ENCODE peak calls at places on chromosome 19, in nine cellular contexts. X is transverse colon, S is A549, G is tibial nerve, L is K562, K is ovary, E is upper lobe of left lung, B is GM12878, M is stomach. P is an unnamed sample.

GRCh38 chr19:1871630-1872029 is 8.3 kb upstream of the KLF16 start:
- DNase-seq in X (no peak), S (no peak), G (no peak), L (no peak), K (no peak), E (no peak), B (no peak), M (no peak), P (no peak)

GRCh38 chr19:38877781-38878574 is at the start of gene RINL:
- DNase-seq in X (peak; percentile 71), S (no peak), G (no peak), L (peak; percentile 61), K (no peak), E (peak; percentile 65), B (no peak), M (peak; percentile 46), P (no peak)

GRCh38 chr19:19043481-19043880 is 10.1 kb downstream of the ARMC6 start:
- DNase-seq in X (no peak), S (no peak), G (no peak), L (no peak), K (no peak), E (no peak), B (no peak), M (no peak), P (no peak)

GRCh38 chr19:7773841-7774240 is 10.8 kb downstream of the CLEC4M start:
- DNase-seq in X (no peak), S (no peak), G (no peak), L (no peak), K (no peak), E (no peak), B (no peak), M (no peak), P (no peak)

GRCh38 chr19:55601127-55601526 is 1.0 kb downstream of the ZNF524 start:
- DNase-seq in X (no peak), S (no peak), G (no peak), L (no peak), K (no peak), E (no peak), B (no peak), M (no peak), P (no peak)

GRCh38 chr19:17376935-17377600 is at the start of gene PLVAP:
- DNase-seq in X (no peak), S (no peak), G (no peak), L (peak; percentile 76), K (no peak), E (peak; percentile 38), B (no peak), M (no peak), P (no peak)

GRCh38 chr19:51224163-51224641 is 678 bp upstream of the CD33 start:
- DNase-seq in X (no peak), S (no peak), G (no peak), L (peak; percentile 87), K (no peak), E (no peak), B (no peak), M (no peak), P (no peak)

GRCh38 chr19:40444181-40445005 is at the start of gene SERTAD3:
- DNase-seq in X (peak; percentile 99), S (peak; percentile 100), G (peak; percentile 97), L (peak; percentile 97), K (peak; percentile 99), E (peak; percentile 97), B (peak; percentile 76), M (peak; percentile 98), P (peak; percentile 99)

GRCh38 chr19:55383789-55384575 is at the start of gene TMEM238:
- DNase-seq in X (peak; percentile 84), S (peak; percentile 72), G (no peak), L (peak; percentile 74), K (peak; percentile 69), E (peak; percentile 68), B (no peak), M (peak; percentile 82), P (peak; percentile 83)

GRCh38 chr19:10112895-10113591 is 1.6 kb downstream of the P2RY11 start:
- DNase-seq in X (peak; percentile 68), S (no peak), G (no peak), L (peak; percentile 82), K (peak; percentile 68), E (peak; percentile 50), B (no peak), M (peak; percentile 64), P (no peak)

GRCh38 chr19:10110972-10111317 is 548 bp upstream of the P2RY11 start:
- DNase-seq in X (no peak), S (no peak), G (no peak), L (no peak), K (no peak), E (no peak), B (no peak), M (no peak), P (no peak)

GRCh38 chr19:10112037-10112751 is 701 bp downstream of the P2RY11 start:
- DNase-seq in X (peak; percentile 14), S (no peak), G (no peak), L (peak; percentile 41), K (no peak), E (peak; percentile 44), B (no peak), M (no peak), P (no peak)

GRCh38 chr19:10110076-10110971 is 1.2 kb upstream of the P2RY11 start:
- DNase-seq in X (peak; percentile 10), S (no peak), G (no peak), L (no peak), K (no peak), E (no peak), B (no peak), M (no peak), P (no peak)

DNA sequence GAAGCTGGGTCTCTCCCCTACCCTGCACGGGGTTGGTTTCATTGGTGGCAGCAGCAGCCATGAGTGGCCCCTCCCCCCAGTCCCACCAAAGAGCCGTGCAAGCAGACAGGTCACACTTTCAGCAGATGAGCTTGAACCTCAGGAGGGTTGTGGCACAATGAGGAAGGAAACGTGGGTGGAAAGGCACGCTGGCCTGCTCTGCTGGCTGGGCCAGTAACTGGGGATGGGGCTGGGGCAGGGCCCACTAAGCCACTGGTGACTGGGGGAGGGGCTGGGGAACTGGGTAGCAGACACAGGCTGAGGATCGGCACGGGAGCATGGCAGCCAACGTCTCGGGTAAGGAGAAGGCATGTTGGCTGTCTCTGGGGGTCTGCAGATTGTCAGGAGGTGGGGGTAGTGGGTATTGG is at the start of gene P2RY11:
- DNase-seq in X (peak; percentile 49), S (no peak), G (no peak), L (peak; percentile 20), K (no peak), E (no peak), B (peak; percentile 75), M (no peak), P (no peak)
- TF ChIP-seq EP300 in X (no peak), S (no peak), G (no peak), L (no peak), K (no peak), E (no peak), B (peak; percentile 39), M (no peak), P (no peak)

DNA sequence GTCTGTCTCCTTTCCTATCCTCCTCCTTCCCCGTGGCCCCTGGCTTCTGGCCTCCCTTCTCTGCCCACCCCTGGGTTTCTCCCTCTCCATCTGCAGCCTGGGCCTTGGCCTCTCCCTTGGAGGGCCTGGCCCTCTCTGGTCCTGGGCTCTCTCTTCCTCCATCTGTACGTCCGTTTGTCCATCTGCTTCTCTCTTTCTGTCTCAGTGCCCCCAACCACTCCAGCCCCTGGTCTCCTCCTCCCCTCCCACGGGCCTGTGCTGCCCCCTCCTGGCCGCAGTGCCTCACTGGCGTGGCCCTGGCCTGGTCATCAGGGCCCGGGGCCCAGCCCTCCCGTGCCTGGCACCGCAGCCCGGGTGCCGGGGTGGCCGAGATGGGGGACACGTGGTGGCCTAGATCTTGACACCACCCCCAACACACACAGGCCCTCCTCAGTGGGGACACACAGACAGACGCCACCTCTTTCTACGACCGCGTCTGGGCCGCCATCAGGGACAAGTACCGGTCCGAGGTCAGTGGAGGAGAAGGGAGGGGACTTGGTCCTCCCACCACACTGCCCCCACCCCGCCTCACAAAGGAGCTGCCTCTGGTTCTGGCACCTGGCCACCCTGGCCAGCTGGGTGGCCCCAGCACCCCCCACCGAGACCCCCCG is 11.3 kb downstream of the PRKCSH start:
- DNase-seq in X (peak; percentile 50), S (peak; percentile 70), G (peak; percentile 49), L (peak; percentile 69), K (peak; percentile 56), E (peak; percentile 48), B (no peak), M (peak; percentile 63), P (peak; percentile 78)
- TF ChIP-seq EP300 in X (no peak), S (no peak), G (no peak), L (no peak), K (no peak), E (no peak), B (no peak), M (no peak), P (no peak)

DNA sequence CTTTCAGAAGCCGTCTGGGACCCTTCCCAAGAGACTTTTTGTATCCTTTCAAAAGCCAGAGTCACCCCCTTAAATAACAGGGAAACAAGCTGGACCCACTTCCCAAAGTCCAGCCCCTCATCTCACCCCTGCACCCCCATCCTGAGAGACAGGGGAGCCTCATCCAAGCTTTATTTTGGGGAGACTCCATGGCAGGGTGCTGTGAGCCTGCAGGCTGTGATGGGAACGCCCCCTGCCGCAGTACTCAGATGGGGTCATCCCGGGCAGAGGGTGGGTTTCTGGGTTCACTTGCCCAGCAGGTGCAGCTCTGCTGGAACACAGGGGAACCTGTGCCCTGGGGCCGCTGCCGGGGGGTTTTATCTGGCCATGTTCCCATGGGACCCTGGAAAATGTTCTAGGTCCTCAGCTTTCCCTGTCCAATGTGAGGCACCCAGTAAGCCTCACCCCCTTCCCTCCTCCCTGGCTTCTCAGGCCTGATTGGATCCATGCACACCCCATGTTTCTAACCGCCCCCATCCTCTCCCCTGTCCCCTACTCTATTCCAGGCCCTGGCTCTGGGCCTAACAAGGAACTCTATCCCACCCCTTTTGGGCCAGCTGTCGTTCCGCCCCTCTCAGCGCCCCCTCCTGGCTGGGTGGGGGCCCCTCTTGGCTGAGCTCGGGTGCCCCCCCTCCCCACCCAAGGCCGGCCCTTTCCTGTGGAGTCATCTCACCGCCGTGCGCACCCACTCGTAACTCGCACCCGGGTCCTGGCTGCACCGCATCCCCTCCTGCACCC is 1.0 kb downstream of the HIF3A start:
- DNase-seq in X (peak; percentile 69), S (no peak), G (peak; percentile 59), L (peak; percentile 20), K (peak; percentile 78), E (peak; percentile 67), B (no peak), M (peak; percentile 50), P (peak; percentile 97)
- TF ChIP-seq EP300 in X (no peak), S (no peak), G (peak; percentile 67), L (no peak), K (no peak), E (peak; percentile 27), B (no peak), M (no peak), P (no peak)

GRCh38 chr19:41792513-41793413 is 3.6 kb upstream of the CEACAM3 start:
- DNase-seq in X (peak; percentile 63), S (peak; percentile 91), G (peak; percentile 20), L (peak; percentile 72), K (no peak), E (peak; percentile 77), B (no peak), M (peak; percentile 61), P (no peak)
- TF ChIP-seq EP300 in X (no peak), S (no peak), G (no peak), L (no peak), K (no peak), E (no peak), B (no peak), M (no peak), P (no peak)

GRCh38 chr19:49512970-49513745 is 697 bp downstream of the FCGRT start:
- DNase-seq in X (peak; percentile 75), S (no peak), G (peak; percentile 46), L (no peak), K (peak; percentile 76), E (peak; percentile 59), B (no peak), M (peak; percentile 59), P (peak; percentile 85)
- TF ChIP-seq EP300 in X (no peak), S (no peak), G (no peak), L (no peak), K (no peak), E (no peak), B (no peak), M (no peak), P (no peak)